ENCODE peak calls at places on chromosome 13, in four cellular contexts. J, W, L and Q are unnamed samples.

GRCh38 chr13:27043013-27043412 is 128.6 kb downstream of the USP12 start:
- DNase-seq in J (no peak), W (peak; percentile 87), L (peak; percentile 98), Q (no peak)

GRCh38 chr13:25167775-25168174 is 4.3 kb downstream of the AMER2 start:
- DNase-seq in J (no peak), W (no peak), L (no peak), Q (no peak)

GRCh38 chr13:103788061-103788652 is 721.9 kb upstream of the SLC10A2 start:
- DNase-seq in J (no peak), W (no peak), L (no peak), Q (no peak)

GRCh38 chr13:25018729-25019115 is 77.2 kb upstream of the PABPC3 start:
- DNase-seq in J (no peak), W (peak; percentile 46), L (no peak), Q (no peak)

GRCh38 chr13:21478881-21479808 is 20.0 kb upstream of the ZDHHC20 start:
- DNase-seq in J (no peak), W (peak; percentile 71), L (peak; percentile 81), Q (peak; percentile 17)

GRCh38 chr13:20514866-20515265 is 10.8 kb downstream of the CRYL1 start:
- DNase-seq in J (no peak), W (no peak), L (no peak), Q (no peak)

GRCh38 chr13:33640832-33641231 is 177.1 kb upstream of the RFC3 start:
- DNase-seq in J (no peak), W (no peak), L (peak; percentile 18), Q (no peak)

GRCh38 chr13:29067306-29067945 is 247.3 kb downstream of the MTUS2 start:
- DNase-seq in J (no peak), W (no peak), L (no peak), Q (no peak)

GRCh38 chr13:29703421-29703820 is 107.9 kb upstream of the SLC7A1 start:
- DNase-seq in J (no peak), W (no peak), L (no peak), Q (no peak)

GRCh38 chr13:64041296-64041695 is 2625.6 kb upstream of the PCDH20 start:
- DNase-seq in J (no peak), W (no peak), L (no peak), Q (no peak)

GRCh38 chr13:40149611-40150283 is 494.3 kb downstream of the COG6 start:
- DNase-seq in J (no peak), W (peak; percentile 16), L (peak; percentile 53), Q (no peak)

GRCh38 chr13:83752141-83752540 is 130.1 kb downstream of the SLITRK1 start:
- DNase-seq in J (no peak), W (peak; percentile 11), L (peak; percentile 47), Q (no peak)

GRCh38 chr13:113874177-113874576 is 10.3 kb upstream of the GAS6 start:
- DNase-seq in J (no peak), W (no peak), L (no peak), Q (no peak)

GRCh38 chr13:41418027-41418426 is 39.3 kb upstream of the RGCC start:
- DNase-seq in J (no peak), W (no peak), L (peak; percentile 72), Q (no peak)

GRCh38 chr13:32309812-32310706 is 5.1 kb downstream of the ZAR1L start:
- DNase-seq in J (no peak), W (peak; percentile 49), L (peak; percentile 72), Q (peak; percentile 53)

GRCh38 chr13:76153239-76153638 is 517.1 kb downstream of the LMO7 start:
- DNase-seq in J (no peak), W (no peak), L (no peak), Q (no peak)

GRCh38 chr13:46648166-46648607 is 95.2 kb downstream of the LRCH1 start:
- DNase-seq in J (no peak), W (peak; percentile 33), L (peak; percentile 60), Q (no peak)

GRCh38 chr13:71828117-71828516 is 38.9 kb downstream of the DACH1 start:
- DNase-seq in J (no peak), W (no peak), L (no peak), Q (no peak)

GRCh38 chr13:42893346-42893745 is 98.7 kb downstream of the EPSTI1 start:
- DNase-seq in J (no peak), W (no peak), L (peak; percentile 50), Q (no peak)

GRCh38 chr13:24341439-24341838 is 32.1 kb downstream of the C1QTNF9 start:
- DNase-seq in J (no peak), W (no peak), L (peak; percentile 46), Q (no peak)

GRCh38 chr13:28250542-28250941 is 112.2 kb downstream of the PAN3 start:
- DNase-seq in J (no peak), W (no peak), L (no peak), Q (no peak)

GRCh38 chr13:34425307-34425949 is 516.6 kb upstream of the NBEA start:
- DNase-seq in J (no peak), W (no peak), L (no peak), Q (no peak)

GRCh38 chr13:99875391-99875790 is 96.2 kb downstream of the ZIC5 start:
- DNase-seq in J (no peak), W (no peak), L (no peak), Q (no peak)

GRCh38 chr13:21079206-21079605 is 17.8 kb upstream of the LATS2 start:
- DNase-seq in J (no peak), W (no peak), L (no peak), Q (no peak)

GRCh38 chr13:69234171-69234570 is 873.5 kb upstream of the ATXN8OS start:
- DNase-seq in J (no peak), W (no peak), L (no peak), Q (no peak)

GRCh38 chr13:54185785-54186184 is 1157.2 kb downstream of the OLFM4 start:
- DNase-seq in J (no peak), W (no peak), L (no peak), Q (no peak)

GRCh38 chr13:71408416-71408815 is 458.6 kb downstream of the DACH1 start:
- DNase-seq in J (no peak), W (no peak), L (no peak), Q (no peak)

GRCh38 chr13:110334841-110335490 is 27.9 kb downstream of the COL4A2 start:
- DNase-seq in J (no peak), W (no peak), L (no peak), Q (no peak)

GRCh38 chr13:44188257-44188656 is 185.4 kb upstream of the SERP2 start:
- DNase-seq in J (no peak), W (peak; percentile 58), L (peak; percentile 75), Q (no peak)

GRCh38 chr13:59774511-59774911 is 389.2 kb downstream of the DIAPH3 start:
- DNase-seq in J (no peak), W (peak; percentile 1), L (peak; percentile 77), Q (no peak)

GRCh38 chr13:23323946-23324709 is 109.4 kb downstream of the SACS start:
- DNase-seq in J (no peak), W (no peak), L (peak; percentile 32), Q (no peak)

GRCh38 chr13:21063031-21063430 is 1.6 kb upstream of the LATS2 start:
- DNase-seq in J (no peak), W (no peak), L (no peak), Q (no peak)

GRCh38 chr13:111947876-111948275 is 119.1 kb upstream of the SOX1 start:
- DNase-seq in J (no peak), W (no peak), L (no peak), Q (no peak)

GRCh38 chr13:102667911-102668310 is 26.9 kb downstream of the METTL21C start:
- DNase-seq in J (no peak), W (no peak), L (no peak), Q (no peak)
- TF ChIP-seq ELK1 in J (no peak), W (no peak), L (no peak), Q (no peak)

GRCh38 chr13:98187862-98188261 is 10.8 kb upstream of the RNF113B start:
- DNase-seq in J (no peak), W (no peak), L (no peak), Q (no peak)

GRCh38 chr13:98184796-98185195 is 7.7 kb upstream of the RNF113B start:
- DNase-seq in J (no peak), W (no peak), L (peak; percentile 68), Q (no peak)

GRCh38 chr13:98189841-98190505 is 12.9 kb upstream of the RNF113B start:
- DNase-seq in J (no peak), W (no peak), L (no peak), Q (no peak)

GRCh38 chr13:98188544-98189166 is 11.6 kb upstream of the RNF113B start:
- DNase-seq in J (no peak), W (no peak), L (no peak), Q (no peak)

DNA sequence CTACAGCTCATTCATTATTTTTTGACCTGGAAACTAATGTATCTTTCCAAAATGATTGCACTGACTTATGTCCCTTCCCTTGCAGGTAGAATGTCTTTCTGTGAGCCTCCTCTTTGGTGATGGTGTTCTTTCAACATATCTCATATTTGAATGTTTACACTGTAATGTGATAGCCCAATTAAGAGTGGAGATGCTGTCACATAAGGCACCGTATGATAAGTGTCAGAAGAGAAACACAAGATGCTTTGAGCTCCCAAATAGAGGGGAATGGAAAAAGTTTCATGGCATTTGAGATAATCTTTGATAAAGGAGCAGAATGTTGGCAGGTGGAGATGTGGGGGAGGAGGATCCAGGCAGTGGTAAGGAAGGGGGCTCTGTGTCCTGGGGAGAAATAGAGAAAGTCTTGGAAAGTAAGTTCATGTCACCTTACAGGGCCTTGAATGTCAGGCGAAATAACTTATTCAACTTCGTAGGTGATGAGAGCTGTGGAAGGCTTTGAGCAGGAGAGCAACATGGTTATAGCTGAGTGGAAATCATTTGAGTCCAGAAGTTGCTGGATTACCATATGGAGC is 10.2 kb upstream of the RNF113B start:
- DNase-seq in J (no peak), W (no peak), L (no peak), Q (no peak)
- TF ChIP-seq ELK1 in J (no peak), W (no peak), L (no peak), Q (no peak)

DNA sequence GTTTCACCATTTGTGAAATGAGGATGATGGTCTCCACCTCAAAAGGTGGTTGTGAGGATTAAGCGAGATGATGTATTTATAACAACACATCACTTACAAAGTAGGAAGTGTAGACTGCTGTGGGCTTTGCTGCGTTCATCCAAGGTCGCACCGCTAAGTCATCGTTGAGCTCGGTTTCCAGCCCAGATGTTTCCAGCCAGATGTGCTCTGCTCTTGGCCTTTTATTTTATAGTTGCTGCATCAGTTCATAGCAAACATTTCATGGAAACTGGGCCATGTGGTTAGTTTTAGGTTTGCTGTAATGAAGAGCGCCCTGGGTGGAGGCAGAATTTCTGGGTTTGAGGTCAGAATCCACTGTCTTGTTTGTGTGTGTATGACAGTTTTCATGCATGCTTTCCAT is 76.5 kb upstream of the RNF113B start:
- DNase-seq in J (no peak), W (no peak), L (no peak), Q (no peak)
- TF ChIP-seq ELK1 in J (no peak), W (no peak), L (no peak), Q (no peak)

DNA sequence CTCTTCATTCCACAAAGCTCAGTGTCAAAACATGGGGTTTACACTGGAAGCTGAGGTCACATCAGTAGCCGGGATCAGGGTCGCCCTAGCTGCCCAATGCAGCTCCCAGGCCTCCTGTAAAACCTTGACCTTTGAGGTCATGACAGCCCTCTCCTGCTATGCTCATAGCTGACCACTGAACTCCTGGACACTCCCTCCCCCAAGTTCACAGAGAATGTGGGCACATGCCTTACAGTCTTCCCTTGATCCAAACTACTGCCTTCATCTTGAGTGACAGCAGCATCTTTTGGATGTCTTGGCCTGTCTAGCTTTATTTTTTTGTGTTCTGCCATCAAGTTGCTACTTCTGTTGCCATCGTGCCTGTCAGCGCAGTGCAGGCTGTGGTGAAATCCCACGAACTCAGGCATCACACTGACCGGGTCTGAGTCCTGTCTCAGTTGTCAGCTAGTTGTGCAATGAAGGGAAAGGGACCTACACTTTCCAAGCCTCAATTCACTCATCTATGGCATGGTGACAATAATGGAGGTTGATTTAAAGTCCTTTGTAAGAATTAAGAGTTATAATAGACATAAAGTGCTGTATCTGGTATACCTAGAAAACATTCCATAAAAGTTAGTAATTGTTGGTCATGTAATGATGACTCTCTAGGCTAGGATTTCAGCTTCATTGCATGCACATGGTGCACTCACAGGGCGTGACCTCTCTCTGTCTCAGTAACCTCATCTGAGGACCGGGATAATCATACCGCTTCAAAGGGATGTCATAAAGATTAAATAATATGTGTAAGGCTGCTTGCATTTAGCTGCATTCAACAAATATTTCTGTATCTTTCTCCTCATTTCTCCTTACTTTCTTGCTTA is 16.5 kb upstream of the ALOX5AP start:
- DNase-seq in J (no peak), W (peak; percentile 45), L (peak; percentile 95), Q (no peak)
- TF ChIP-seq ELK1 in J (no peak), W (no peak), L (no peak), Q (no peak)